ENCODE peak calls at places on chromosomes 16 and 17, in six cellular contexts. R is activated naive CD8-positive, alpha-beta T cell treated with anti-CD3 and anti-CD28 coated beads, Interleukin-2, amount 50 U/mL, for 24 hours; P is brain microvascular endothelial cell; V is MV-4-11; A is NCI-H2029 treated with DMSO at 0.1 percent for 48 hours; E is stimulated activated CD4-positive, alpha-beta T cell treated with anti-CD3 and anti-CD28 coated beads, Interleukin-4, amount 100 ng/mL, for 48 hours. D is an unnamed sample.

GRCh38 chr16:85029413-85029794 is 1.8 kb downstream of the KIAA0513 start:
- DNase-seq in R (peak), P (no peak), V (peak), A (no peak), E (peak), D (peak)

GRCh38 chr17:83183150-83183820 is 103.9 kb downstream of the METRNL start:
- DNase-seq in R (no peak), P (no peak), V (no peak), A (no peak), E (no peak), D (no peak)

GRCh38 chr17:72715906-72716572 is 376.4 kb downstream of the SLC39A11 start:
- DNase-seq in R (no peak), P (peak), V (no peak), A (no peak), E (no peak), D (no peak)

GRCh38 chr16:27816561-27816960 is 247.0 kb downstream of the GSG1L start:
- DNase-seq in R (no peak), P (no peak), V (no peak), A (no peak), E (no peak), D (no peak)

GRCh38 chr16:81521141-81521626 is 76.6 kb downstream of the CMIP start:
- DNase-seq in R (peak), P (no peak), V (peak), A (no peak), E (peak), D (peak)

GRCh38 chr16:82082543-82083244 is 47.6 kb downstream of the HSD17B2 start:
- DNase-seq in R (no peak), P (peak), V (peak), A (no peak), E (no peak), D (no peak)

GRCh38 chr16:27721548-27722265 is 171.8 kb downstream of the KATNIP start:
- DNase-seq in R (no peak), P (peak), V (no peak), A (no peak), E (no peak), D (no peak)

GRCh38 chr17:66964930-66965800 is 658 bp downstream of the CACNG4 start:
- DNase-seq in R (peak), P (no peak), V (no peak), A (no peak), E (peak), D (no peak)

GRCh38 chr17:50264263-50265113 is 9.8 kb upstream of the TMEM92 start:
- DNase-seq in R (no peak), P (peak), V (no peak), A (no peak), E (no peak), D (no peak)

GRCh38 chr17:5780476-5780875 is 196.2 kb upstream of the NLRP1 start:
- DNase-seq in R (no peak), P (peak), V (no peak), A (no peak), E (no peak), D (no peak)

GRCh38 chr17:75635610-75636202 is 2.5 kb downstream of the SMIM5 start:
- DNase-seq in R (no peak), P (no peak), V (no peak), A (no peak), E (no peak), D (no peak)

GRCh38 chr17:33888455-33888854 is 366.6 kb upstream of the CCL2 start:
- DNase-seq in R (no peak), P (no peak), V (no peak), A (no peak), E (no peak), D (no peak)

GRCh38 chr16:685967-686366 is 1.8 kb upstream of the JMJD8 start:
- DNase-seq in R (peak), P (no peak), V (peak), A (peak), E (no peak), D (no peak)

GRCh38 chr17:47847341-47848197 is 3.4 kb downstream of the SP6 start:
- DNase-seq in R (peak), P (no peak), V (no peak), A (no peak), E (no peak), D (no peak)

GRCh38 chr16:83994087-83994486 is 26.0 kb downstream of the NECAB2 start:
- DNase-seq in R (no peak), P (peak), V (peak), A (no peak), E (no peak), D (no peak)

GRCh38 chr16:58494981-58495860 is 4.7 kb upstream of the NDRG4 start:
- DNase-seq in R (peak), P (peak), V (peak), A (peak), E (peak), D (peak)

GRCh38 chr16:56673916-56674315 is 4.3 kb downstream of the MT1H start:
- DNase-seq in R (no peak), P (no peak), V (peak), A (no peak), E (no peak), D (no peak)

GRCh38 chr16:72189865-72190371 is 18.0 kb upstream of the PMFBP1 start:
- DNase-seq in R (no peak), P (peak), V (no peak), A (no peak), E (no peak), D (no peak)

GRCh38 chr17:41972571-41973411 is 6.2 kb downstream of the CNP start:
- DNase-seq in R (no peak), P (peak), V (no peak), A (no peak), E (no peak), D (no peak)

GRCh38 chr16:56812884-56813283 is 52.1 kb upstream of the SLC12A3 start:
- DNase-seq in R (no peak), P (no peak), V (no peak), A (no peak), E (no peak), D (no peak)

GRCh38 chr17:80944326-80944725 is 47.3 kb upstream of the CHMP6 start:
- DNase-seq in R (no peak), P (no peak), V (no peak), A (no peak), E (no peak), D (no peak)

GRCh38 chr17:75065562-75066151 is 18.6 kb downstream of the KCTD2 start:
- DNase-seq in R (no peak), P (no peak), V (no peak), A (no peak), E (no peak), D (no peak)

GRCh38 chr16:89179148-89179484 is 7.6 kb downstream of the CDH15 start:
- DNase-seq in R (no peak), P (no peak), V (no peak), A (no peak), E (no peak), D (no peak)

GRCh38 chr16:85304337-85304736 is 192.1 kb upstream of the CIBAR2 start:
- DNase-seq in R (no peak), P (no peak), V (peak), A (no peak), E (no peak), D (no peak)

GRCh38 chr17:36602030-36602737 is 801 bp downstream of the MRM1 start:
- DNase-seq in R (no peak), P (no peak), V (no peak), A (no peak), E (no peak), D (no peak)

GRCh38 chr16:30949655-30950515 is 1.0 kb downstream of the ORAI3 start:
- DNase-seq in R (peak), P (peak), V (peak), A (no peak), E (no peak), D (no peak)

GRCh38 chr16:81571175-81571574 is 126.6 kb downstream of the CMIP start:
- DNase-seq in R (no peak), P (no peak), V (no peak), A (no peak), E (no peak), D (no peak)

GRCh38 chr17:7438050-7438614 is 1.2 kb upstream of the FGF11 start:
- DNase-seq in R (peak), P (no peak), V (peak), A (no peak), E (peak), D (no peak)

GRCh38 chr17:78960945-78961344 is 18.8 kb downstream of the LGALS3BP start:
- DNase-seq in R (no peak), P (no peak), V (peak), A (no peak), E (no peak), D (no peak)

D was measured in GM19239.